ENCODE peak calls at places on chromosomes 12 and 14, in seven cellular contexts. One of them, this sample, is unnamed.

GRCh38 chr14:92596328-92596943 is 82.9 kb downstream of the RIN3 start:
- DNase-seq in stimulated activated CD8-positive, alpha-beta memory T cell treated with anti-CD3 and anti-CD28 coated beads, Interleukin-7, amount 100 ng/mL, for 1 hour: no peak
- DNase-seq in lower leg skin: no peak
- DNase-seq in mesothelial cell of epicardium: no peak
- DNase-seq in astrocyte of the spinal cord: no peak
- DNase-seq in stimulated activated naive CD4-positive, alpha-beta T cell: no peak
- DNase-seq in sciatic nerve: no peak
- DNase-seq in this sample: no peak

GRCh38 chr14:77320238-77320935 is at the start of gene POMT2:
- DNase-seq in sciatic nerve: peak
- DNase-seq in mesothelial cell of epicardium: peak
- DNase-seq in astrocyte of the spinal cord: peak
- DNase-seq in lower leg skin: peak
- DNase-seq in stimulated activated CD8-positive, alpha-beta memory T cell treated with anti-CD3 and anti-CD28 coated beads, Interleukin-7, amount 100 ng/mL, for 1 hour: peak
- DNase-seq in stimulated activated naive CD4-positive, alpha-beta T cell: peak
- DNase-seq in this sample: peak

GRCh38 chr14:99042376-99043257 is 229.4 kb downstream of the BCL11B start:
- DNase-seq in lower leg skin: no peak
- DNase-seq in sciatic nerve: no peak
- DNase-seq in astrocyte of the spinal cord: no peak
- DNase-seq in stimulated activated naive CD4-positive, alpha-beta T cell: no peak
- DNase-seq in mesothelial cell of epicardium: no peak
- DNase-seq in stimulated activated CD8-positive, alpha-beta memory T cell treated with anti-CD3 and anti-CD28 coated beads, Interleukin-7, amount 100 ng/mL, for 1 hour: no peak
- DNase-seq in this sample: no peak

GRCh38 chr12:10372534-10372931 is 17.3 kb downstream of the KLRK1 start:
- DNase-seq in lower leg skin: no peak
- DNase-seq in stimulated activated CD8-positive, alpha-beta memory T cell treated with anti-CD3 and anti-CD28 coated beads, Interleukin-7, amount 100 ng/mL, for 1 hour: no peak
- DNase-seq in astrocyte of the spinal cord: no peak
- DNase-seq in mesothelial cell of epicardium: no peak
- DNase-seq in stimulated activated naive CD4-positive, alpha-beta T cell: no peak
- DNase-seq in sciatic nerve: no peak
- DNase-seq in this sample: no peak

GRCh38 chr12:88420460-88420859 is 159.8 kb downstream of the KITLG start:
- DNase-seq in stimulated activated CD8-positive, alpha-beta memory T cell treated with anti-CD3 and anti-CD28 coated beads, Interleukin-7, amount 100 ng/mL, for 1 hour: no peak
- DNase-seq in astrocyte of the spinal cord: peak
- DNase-seq in mesothelial cell of epicardium: no peak
- DNase-seq in lower leg skin: no peak
- DNase-seq in sciatic nerve: no peak
- DNase-seq in stimulated activated naive CD4-positive, alpha-beta T cell: no peak
- DNase-seq in this sample: no peak

GRCh38 chr12:585062-586061 is 77.9 kb downstream of the NINJ2 start:
- DNase-seq in stimulated activated CD8-positive, alpha-beta memory T cell treated with anti-CD3 and anti-CD28 coated beads, Interleukin-7, amount 100 ng/mL, for 1 hour: no peak
- DNase-seq in lower leg skin: no peak
- DNase-seq in mesothelial cell of epicardium: no peak
- DNase-seq in astrocyte of the spinal cord: no peak
- DNase-seq in sciatic nerve: no peak
- DNase-seq in stimulated activated naive CD4-positive, alpha-beta T cell: no peak
- DNase-seq in this sample: no peak

GRCh38 chr12:57520008-57520726 is at the start of gene DDIT3:
- DNase-seq in sciatic nerve: peak
- DNase-seq in mesothelial cell of epicardium: peak
- DNase-seq in astrocyte of the spinal cord: peak
- DNase-seq in stimulated activated naive CD4-positive, alpha-beta T cell: peak
- DNase-seq in stimulated activated CD8-positive, alpha-beta memory T cell treated with anti-CD3 and anti-CD28 coated beads, Interleukin-7, amount 100 ng/mL, for 1 hour: peak
- DNase-seq in lower leg skin: peak
- DNase-seq in this sample: peak

GRCh38 chr12:41189395-41190251 is 1.5 kb downstream of the PDZRN4 start:
- DNase-seq in mesothelial cell of epicardium: no peak
- DNase-seq in stimulated activated CD8-positive, alpha-beta memory T cell treated with anti-CD3 and anti-CD28 coated beads, Interleukin-7, amount 100 ng/mL, for 1 hour: no peak
- DNase-seq in astrocyte of the spinal cord: peak
- DNase-seq in lower leg skin: no peak
- DNase-seq in sciatic nerve: no peak
- DNase-seq in stimulated activated naive CD4-positive, alpha-beta T cell: no peak
- DNase-seq in this sample: no peak

GRCh38 chr12:98671459-98671858 is 26.4 kb downstream of the APAF1 start:
- DNase-seq in mesothelial cell of epicardium: no peak
- DNase-seq in stimulated activated naive CD4-positive, alpha-beta T cell: no peak
- DNase-seq in astrocyte of the spinal cord: no peak
- DNase-seq in sciatic nerve: no peak
- DNase-seq in stimulated activated CD8-positive, alpha-beta memory T cell treated with anti-CD3 and anti-CD28 coated beads, Interleukin-7, amount 100 ng/mL, for 1 hour: no peak
- DNase-seq in lower leg skin: no peak
- DNase-seq in this sample: no peak

GRCh38 chr14:26738571-26738970 is 140.7 kb upstream of the NOVA1 start:
- DNase-seq in stimulated activated naive CD4-positive, alpha-beta T cell: no peak
- DNase-seq in astrocyte of the spinal cord: no peak
- DNase-seq in lower leg skin: no peak
- DNase-seq in mesothelial cell of epicardium: no peak
- DNase-seq in sciatic nerve: no peak
- DNase-seq in stimulated activated CD8-positive, alpha-beta memory T cell treated with anti-CD3 and anti-CD28 coated beads, Interleukin-7, amount 100 ng/mL, for 1 hour: no peak
- DNase-seq in this sample: no peak

GRCh38 chr12:93860659-93861373 is 183.6 kb downstream of the CRADD start:
- DNase-seq in astrocyte of the spinal cord: peak
- DNase-seq in stimulated activated naive CD4-positive, alpha-beta T cell: no peak
- DNase-seq in sciatic nerve: no peak
- DNase-seq in lower leg skin: no peak
- DNase-seq in mesothelial cell of epicardium: no peak
- DNase-seq in stimulated activated CD8-positive, alpha-beta memory T cell treated with anti-CD3 and anti-CD28 coated beads, Interleukin-7, amount 100 ng/mL, for 1 hour: no peak
- DNase-seq in this sample: no peak

GRCh38 chr12:92259291-92259690 is 113.6 kb upstream of the BTG1 start:
- DNase-seq in stimulated activated naive CD4-positive, alpha-beta T cell: no peak
- DNase-seq in mesothelial cell of epicardium: no peak
- DNase-seq in astrocyte of the spinal cord: no peak
- DNase-seq in sciatic nerve: no peak
- DNase-seq in stimulated activated CD8-positive, alpha-beta memory T cell treated with anti-CD3 and anti-CD28 coated beads, Interleukin-7, amount 100 ng/mL, for 1 hour: no peak
- DNase-seq in lower leg skin: no peak
- DNase-seq in this sample: no peak

GRCh38 chr14:103329421-103330347 is 4.4 kb upstream of the EIF5 start:
- DNase-seq in stimulated activated CD8-positive, alpha-beta memory T cell treated with anti-CD3 and anti-CD28 coated beads, Interleukin-7, amount 100 ng/mL, for 1 hour: no peak
- DNase-seq in mesothelial cell of epicardium: no peak
- DNase-seq in lower leg skin: peak
- DNase-seq in astrocyte of the spinal cord: no peak
- DNase-seq in stimulated activated naive CD4-positive, alpha-beta T cell: no peak
- DNase-seq in sciatic nerve: peak
- DNase-seq in this sample: no peak

GRCh38 chr12:61513972-61514371 is 746.2 kb upstream of the USP15 start:
- DNase-seq in astrocyte of the spinal cord: no peak
- DNase-seq in mesothelial cell of epicardium: no peak
- DNase-seq in lower leg skin: no peak
- DNase-seq in sciatic nerve: no peak
- DNase-seq in stimulated activated CD8-positive, alpha-beta memory T cell treated with anti-CD3 and anti-CD28 coated beads, Interleukin-7, amount 100 ng/mL, for 1 hour: no peak
- DNase-seq in stimulated activated naive CD4-positive, alpha-beta T cell: no peak
- DNase-seq in this sample: no peak

GRCh38 chr12:49909826-49910225 is 6.1 kb upstream of the FAIM2 start:
- DNase-seq in mesothelial cell of epicardium: no peak
- DNase-seq in stimulated activated CD8-positive, alpha-beta memory T cell treated with anti-CD3 and anti-CD28 coated beads, Interleukin-7, amount 100 ng/mL, for 1 hour: no peak
- DNase-seq in stimulated activated naive CD4-positive, alpha-beta T cell: no peak
- DNase-seq in lower leg skin: no peak
- DNase-seq in astrocyte of the spinal cord: peak
- DNase-seq in sciatic nerve: no peak
- DNase-seq in this sample: no peak

GRCh38 chr14:22472466-22472865 is 116.6 kb downstream of the DAD1 start:
- DNase-seq in sciatic nerve: no peak
- DNase-seq in stimulated activated CD8-positive, alpha-beta memory T cell treated with anti-CD3 and anti-CD28 coated beads, Interleukin-7, amount 100 ng/mL, for 1 hour: no peak
- DNase-seq in lower leg skin: no peak
- DNase-seq in astrocyte of the spinal cord: no peak
- DNase-seq in stimulated activated naive CD4-positive, alpha-beta T cell: no peak
- DNase-seq in mesothelial cell of epicardium: no peak
- DNase-seq in this sample: no peak

GRCh38 chr12:106081606-106082005 is 57.1 kb downstream of the NUAK1 start:
- DNase-seq in stimulated activated CD8-positive, alpha-beta memory T cell treated with anti-CD3 and anti-CD28 coated beads, Interleukin-7, amount 100 ng/mL, for 1 hour: no peak
- DNase-seq in stimulated activated naive CD4-positive, alpha-beta T cell: no peak
- DNase-seq in sciatic nerve: no peak
- DNase-seq in lower leg skin: no peak
- DNase-seq in mesothelial cell of epicardium: no peak
- DNase-seq in astrocyte of the spinal cord: no peak
- DNase-seq in this sample: no peak

GRCh38 chr14:75535164-75535898 is 13.1 kb downstream of the BATF start:
- DNase-seq in stimulated activated CD8-positive, alpha-beta memory T cell treated with anti-CD3 and anti-CD28 coated beads, Interleukin-7, amount 100 ng/mL, for 1 hour: no peak
- DNase-seq in sciatic nerve: no peak
- DNase-seq in lower leg skin: no peak
- DNase-seq in astrocyte of the spinal cord: no peak
- DNase-seq in stimulated activated naive CD4-positive, alpha-beta T cell: no peak
- DNase-seq in mesothelial cell of epicardium: no peak
- DNase-seq in this sample: no peak